ENCODE peak calls at places on chromosomes 13 and 19, in four cellular contexts. D is K562, K is H1, O is HCT116. Z is an unnamed sample.

GRCh38 chr13:70841240-70842061 is 733.2 kb upstream of the KLHL1 start:
- DNase-seq in D (no peak), K (no peak), O (no peak), Z (no peak)

GRCh38 chr19:35122687-35123551 is 7.3 kb downstream of the FXYD3 start:
- DNase-seq in D (no peak), K (no peak), O (no peak), Z (no peak)

GRCh38 chr13:105587786-105588185 is 947.7 kb downstream of the EFNB2 start:
- DNase-seq in D (no peak), K (no peak), O (peak), Z (no peak)

GRCh38 chr19:18342090-18342632 is 1.8 kb downstream of the PGPEP1 start:
- DNase-seq in D (no peak), K (no peak), O (no peak), Z (no peak)

GRCh38 chr13:24931450-24932217 is 164.3 kb upstream of the PABPC3 start:
- DNase-seq in D (no peak), K (peak), O (no peak), Z (no peak)

GRCh38 chr19:7590256-7590655 is 5.4 kb upstream of the CAMSAP3 start:
- DNase-seq in D (no peak), K (no peak), O (no peak), Z (no peak)

GRCh38 chr19:50994129-50994528 is 7.3 kb downstream of the KLK8 start:
- DNase-seq in D (peak), K (no peak), O (no peak), Z (peak)

GRCh38 chr19:3780786-3781304 is 5.3 kb downstream of the MATK start:
- DNase-seq in D (no peak), K (no peak), O (no peak), Z (no peak)

GRCh38 chr13:32791545-32792172 is 205.4 kb downstream of the PDS5B start:
- DNase-seq in D (no peak), K (no peak), O (no peak), Z (peak)

GRCh38 chr19:45027371-45027770 is 11.5 kb upstream of the CLASRP start:
- DNase-seq in D (no peak), K (no peak), O (no peak), Z (no peak)

GRCh38 chr13:93476175-93476574 is 249.6 kb downstream of the GPC6 start:
- DNase-seq in D (no peak), K (no peak), O (no peak), Z (no peak)
- TF ChIP-seq EGR1 in D (no peak), K (no peak), O (no peak), Z (no peak)

DNA sequence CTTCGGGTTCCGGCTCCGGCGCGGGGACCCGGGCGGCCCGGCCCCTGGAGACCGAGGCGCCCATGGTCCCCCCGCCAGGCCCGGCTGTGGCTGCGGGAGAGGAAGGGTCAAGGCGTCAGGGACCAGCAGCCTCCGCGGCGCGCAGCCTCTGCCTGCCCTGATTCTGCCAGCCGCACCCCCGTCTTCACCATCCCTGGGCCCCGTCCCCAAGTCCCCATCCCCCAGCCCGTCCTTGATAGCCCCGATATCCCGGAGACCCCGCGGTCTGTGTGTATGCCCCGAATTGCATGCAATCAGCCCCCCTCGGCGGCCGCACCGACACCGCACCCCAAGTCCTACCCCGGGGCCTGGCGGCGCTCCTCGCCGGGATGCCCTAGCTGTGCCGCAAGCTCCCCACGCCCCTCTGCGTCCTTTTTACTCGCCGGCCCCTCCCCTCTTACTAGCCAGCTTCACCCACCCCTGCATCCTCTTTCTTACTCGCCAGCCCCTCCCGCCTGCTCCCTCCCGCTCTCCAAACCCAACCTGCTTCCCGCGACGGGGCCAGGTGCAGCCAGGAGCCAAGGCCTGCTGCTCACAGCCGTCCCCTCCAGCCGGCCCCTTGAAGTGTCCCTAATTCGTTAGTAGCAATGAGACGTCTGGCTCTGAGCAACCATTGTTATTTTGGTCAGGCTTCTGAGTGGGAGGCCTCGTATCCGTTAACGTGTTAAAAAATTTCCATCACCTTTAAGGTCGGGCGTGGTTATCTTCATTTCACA is at the start of gene FBXO27:
- DNase-seq in D (peak), K (peak), O (peak), Z (no peak)
- TF ChIP-seq EGR1 in D (no peak), K (no peak), O (no peak), Z (no peak)

DNA sequence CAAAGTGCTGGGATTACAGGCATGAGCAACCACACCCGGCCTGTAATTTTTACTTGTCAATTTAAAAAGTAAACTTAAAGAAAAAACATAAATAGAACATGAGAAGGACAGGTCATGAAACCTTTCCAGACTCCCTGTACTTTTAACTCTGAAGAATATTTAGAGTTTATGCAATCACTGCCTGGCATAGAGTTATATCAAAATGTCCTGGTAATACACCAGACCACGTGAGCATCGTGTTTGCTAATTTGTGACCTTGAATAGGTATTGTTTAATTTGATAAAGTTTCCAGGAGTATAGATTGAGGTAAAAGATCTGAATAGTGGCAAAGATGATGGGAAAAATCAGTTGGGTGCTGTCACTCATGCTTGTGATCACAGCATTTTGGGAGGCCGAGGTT is 81.2 kb upstream of the RNF113B start:
- DNase-seq in D (no peak), K (no peak), O (no peak), Z (no peak)
- TF ChIP-seq EGR1 in D (no peak), K (no peak), O (no peak), Z (no peak)

GRCh38 chr13:34021619-34022018 is 203.7 kb downstream of the RFC3 start:
- DNase-seq in D (no peak), K (no peak), O (no peak), Z (no peak)

GRCh38 chr13:34026308-34026707 is 208.4 kb downstream of the RFC3 start:
- DNase-seq in D (no peak), K (no peak), O (no peak), Z (no peak)

GRCh38 chr13:34030782-34031181 is 212.8 kb downstream of the RFC3 start:
- DNase-seq in D (no peak), K (no peak), O (no peak), Z (no peak)

GRCh38 chr13:34028496-34029442 is 210.8 kb downstream of the RFC3 start:
- DNase-seq in D (no peak), K (no peak), O (no peak), Z (no peak)

GRCh38 chr13:34025746-34026145 is 207.8 kb downstream of the RFC3 start:
- DNase-seq in D (no peak), K (no peak), O (no peak), Z (no peak)
- TF ChIP-seq EGR1 in D (no peak), K (no peak), O (no peak), Z (no peak)

Z was measured in GM12878.